ENCODE peak calls at places on chromosome 5, in ten cellular contexts. A, X, F, H, I, U, T, V, Z and M are unnamed samples.
A peak's percentile ranks its signal among the peaks of the same experiment; 100 is the strongest.

GRCh38 chr5:17918373-17919104 is 284.3 kb downstream of the TAF11L14 start:
- DNase-seq in A (no peak), X (no peak), F (no peak), H (no peak), I (no peak), U (no peak), T (peak; percentile 47), V (no peak), Z (no peak), M (no peak)

GRCh38 chr5:18395126-18396110 is 761.2 kb downstream of the TAF11L14 start:
- DNase-seq in A (no peak), X (no peak), F (peak; percentile 23), H (no peak), I (no peak), U (no peak), T (peak; percentile 4), V (no peak), Z (no peak), M (no peak)

GRCh38 chr5:174097486-174098185 is 52.1 kb downstream of the NSG2 start:
- DNase-seq in A (no peak), X (no peak), F (no peak), H (no peak), I (no peak), U (peak; percentile 18), T (no peak), V (no peak), Z (no peak), M (no peak)

GRCh38 chr5:53481887-53482716 is 1.7 kb downstream of the FST start:
- DNase-seq in A (peak; percentile 74), X (peak; percentile 90), F (peak; percentile 75), H (peak; percentile 86), I (peak; percentile 85), U (peak; percentile 85), T (peak; percentile 66), V (peak; percentile 44), Z (peak; percentile 32), M (peak; percentile 89)

GRCh38 chr5:73213566-73213998 is 40.6 kb downstream of the TMEM174 start:
- DNase-seq in A (no peak), X (no peak), F (no peak), H (peak; percentile 59), I (no peak), U (peak; percentile 88), T (no peak), V (peak; percentile 84), Z (no peak), M (no peak)

GRCh38 chr5:143434261-143435206 is 31.0 kb upstream of the NR3C1 start:
- DNase-seq in A (no peak), X (no peak), F (peak; percentile 31), H (no peak), I (no peak), U (no peak), T (no peak), V (no peak), Z (no peak), M (no peak)

GRCh38 chr5:5979362-5979760 is 399.0 kb downstream of the MED10 start:
- DNase-seq in A (no peak), X (peak; percentile 64), F (peak; percentile 52), H (peak; percentile 2), I (no peak), U (peak; percentile 22), T (no peak), V (no peak), Z (no peak), M (no peak)

GRCh38 chr5:133667217-133667616 is 54.9 kb upstream of the FSTL4 start:
- DNase-seq in A (no peak), X (no peak), F (no peak), H (no peak), I (no peak), U (no peak), T (no peak), V (no peak), Z (no peak), M (no peak)

GRCh38 chr5:87899109-87900100 is 369.2 kb downstream of the TMEM161B start:
- DNase-seq in A (peak; percentile 55), X (no peak), F (no peak), H (peak; percentile 5), I (peak; percentile 19), U (no peak), T (peak; percentile 88), V (peak; percentile 76), Z (no peak), M (peak; percentile 72)

GRCh38 chr5:34986965-34987364 is 57.6 kb downstream of the DNAJC21 start:
- DNase-seq in A (no peak), X (no peak), F (no peak), H (no peak), I (no peak), U (no peak), T (no peak), V (no peak), Z (no peak), M (no peak)

GRCh38 chr5:16013334-16014065 is 166.1 kb downstream of the MARCHF11 start:
- DNase-seq in A (no peak), X (no peak), F (no peak), H (no peak), I (no peak), U (no peak), T (no peak), V (no peak), Z (no peak), M (no peak)

GRCh38 chr5:33032161-33033085 is 321.3 kb downstream of the NPR3 start:
- DNase-seq in A (peak; percentile 20), X (no peak), F (no peak), H (peak; percentile 70), I (no peak), U (peak; percentile 79), T (no peak), V (peak; percentile 7), Z (no peak), M (no peak)

GRCh38 chr5:58459276-58459859 is 518 bp downstream of the PLK2 start:
- DNase-seq in A (peak; percentile 51), X (no peak), F (peak; percentile 32), H (peak; percentile 67), I (peak; percentile 34), U (peak; percentile 50), T (peak; percentile 73), V (peak; percentile 25), Z (no peak), M (peak; percentile 75)

GRCh38 chr5:154830219-154830595 is 20.2 kb downstream of the FAXDC2 start:
- DNase-seq in A (no peak), X (no peak), F (no peak), H (no peak), I (no peak), U (no peak), T (no peak), V (no peak), Z (no peak), M (peak; percentile 12)

GRCh38 chr5:5335708-5336211 is 86.7 kb upstream of the ICE1 start:
- DNase-seq in A (no peak), X (no peak), F (no peak), H (peak; percentile 28), I (no peak), U (peak; percentile 54), T (peak; percentile 18), V (no peak), Z (peak; percentile 13), M (no peak)

GRCh38 chr5:139273572-139274264 is 19.8 kb upstream of the MATR3 start:
- DNase-seq in A (peak; percentile 91), X (peak; percentile 91), F (peak; percentile 94), H (peak; percentile 92), I (peak; percentile 89), U (peak; percentile 76), T (peak; percentile 95), V (peak; percentile 75), Z (peak; percentile 74), M (peak; percentile 94)

GRCh38 chr5:128038641-128039040 is 44.9 kb upstream of the SLC12A2 start:
- DNase-seq in A (no peak), X (no peak), F (no peak), H (peak; percentile 64), I (no peak), U (peak; percentile 32), T (no peak), V (no peak), Z (peak; percentile 77), M (no peak)

GRCh38 chr5:137320056-137321045 is 178.8 kb downstream of the SPOCK1 start:
- DNase-seq in A (no peak), X (no peak), F (no peak), H (peak; percentile 78), I (no peak), U (peak; percentile 71), T (peak; percentile 64), V (peak; percentile 56), Z (peak; percentile 21), M (no peak)
- TF ChIP-seq CTCF in A (peak; percentile 74), X (peak; percentile 85), F (peak; percentile 72), H (peak; percentile 82), I (peak; percentile 79), U (peak; percentile 93), T (peak; percentile 80), V (peak; percentile 64), Z (peak; percentile 77), M (peak; percentile 57)

DNA sequence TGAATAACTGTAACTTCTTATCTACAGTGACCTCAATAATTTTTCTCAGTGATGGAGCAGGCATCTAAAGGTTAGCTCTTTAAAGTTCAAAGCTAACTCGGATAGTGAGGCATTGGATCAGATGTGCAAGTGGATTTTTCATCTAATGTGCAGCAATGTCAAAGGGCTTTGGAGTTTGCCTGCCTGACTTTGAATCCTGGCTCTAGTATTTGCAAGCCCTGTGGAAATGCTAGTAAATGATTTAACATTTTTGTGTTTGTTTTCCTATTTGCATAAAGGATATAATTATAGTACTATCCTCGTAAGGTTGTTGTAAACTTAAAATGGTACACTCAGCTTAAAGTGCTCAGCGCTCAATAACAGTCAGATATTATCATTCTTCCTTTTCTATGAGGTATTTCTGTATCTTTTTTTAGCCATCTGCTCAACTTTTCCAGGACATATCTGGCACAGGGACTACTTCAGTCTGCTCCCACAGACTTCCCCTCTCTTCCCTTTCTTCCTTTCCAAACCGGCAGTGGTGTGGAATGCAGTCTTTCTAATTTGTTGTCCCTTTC is 163.8 kb upstream of the ELL2 start:
- DNase-seq in A (no peak), X (no peak), F (no peak), H (peak; percentile 62), I (no peak), U (peak; percentile 41), T (no peak), V (no peak), Z (no peak), M (no peak)
- H3K4me3 ChIP-seq in A (peak overlapping the region; percentile 28), X (no peak overlapping the region), F (no peak overlapping the region), H (no peak overlapping the region), I (no peak overlapping the region), U (no peak overlapping the region), T (no peak overlapping the region), V (no peak overlapping the region), Z (no peak overlapping the region), M (no peak overlapping the region)

GRCh38 chr5:169151051-169151805 is 149.7 kb downstream of the SLIT3 start:
- DNase-seq in A (no peak), X (no peak), F (no peak), H (no peak), I (no peak), U (no peak), T (no peak), V (no peak), Z (no peak), M (no peak)
- TF ChIP-seq CTCF in A (no peak), X (no peak), F (no peak), H (no peak), I (no peak), U (no peak), T (no peak), V (no peak), Z (no peak), M (no peak)

DNA sequence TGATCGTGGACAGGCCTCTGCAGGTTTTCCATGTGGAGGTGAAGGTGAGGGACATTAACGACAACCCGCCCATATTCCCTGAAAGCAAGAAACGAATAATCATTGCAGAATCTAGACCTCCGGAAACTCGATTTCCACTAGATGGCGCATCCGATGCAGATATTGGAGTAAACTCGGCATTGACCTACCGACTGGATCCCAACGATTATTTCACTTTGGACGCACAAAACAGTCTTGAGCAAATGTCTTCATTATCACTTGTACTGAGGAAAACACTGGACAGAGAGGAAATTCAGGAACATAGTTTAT is 621 bp downstream of the PCDHA13 start:
- DNase-seq in A (no peak), X (no peak), F (no peak), H (no peak), I (no peak), U (no peak), T (peak; percentile 52), V (peak; percentile 32), Z (peak; percentile 46), M (no peak)
- H3K4me3 ChIP-seq in A (no peak overlapping the region), X (no peak overlapping the region), F (peak overlapping the region; percentile 34), H (no peak overlapping the region), I (no peak overlapping the region), U (no peak overlapping the region), T (peak overlapping the region; percentile 44), V (no peak overlapping the region), Z (no peak overlapping the region), M (no peak overlapping the region)